ENCODE peak calls at places on chromosomes 3 and 15, in six cellular contexts. N, C, J, E, Y and T are unnamed samples.

GRCh38 chr15:38647683-38648082 is 83.1 kb upstream of the RASGRP1 start:
- DNase-seq in J (peak; percentile 13), N (no peak), E (no peak), Y (no peak), C (no peak), T (no peak)

GRCh38 chr3:133424937-133425869 is 25.3 kb downstream of the BFSP2 start:
- DNase-seq in J (no peak), C (no peak), Y (no peak), E (peak; percentile 55), N (no peak), T (no peak)

GRCh38 chr3:63442918-63443317 is 164.8 kb downstream of the SYNPR start:
- DNase-seq in Y (no peak), E (no peak), J (no peak), C (no peak), N (no peak), T (no peak)

GRCh38 chr3:112539825-112540517 is 21.8 kb downstream of the ATG3 start:
- DNase-seq in J (no peak), E (peak; percentile 38), N (no peak), C (no peak), Y (no peak), T (no peak)

GRCh38 chr3:134486577-134487041 is 752 bp downstream of the CEP63 start:
- DNase-seq in Y (peak; percentile 16), E (no peak), N (no peak), J (no peak), C (no peak), T (no peak)

GRCh38 chr15:41695750-41696436 is 35.7 kb downstream of the MGA start:
- DNase-seq in E (peak; percentile 39), Y (peak; percentile 48), N (peak; percentile 18), C (no peak), J (peak; percentile 18), T (peak; percentile 87)

GRCh38 chr3:95312650-95313049 is 1249.8 kb downstream of the NSUN3 start:
- DNase-seq in E (no peak), C (no peak), N (no peak), Y (no peak), J (no peak), T (no peak)

GRCh38 chr3:179964867-179965266 is 71.9 kb downstream of the PEX5L start:
- DNase-seq in C (no peak), E (no peak), Y (no peak), J (no peak), N (no peak), T (no peak)

GRCh38 chr3:195835791-195836190 is 24.1 kb upstream of the MUC4 start:
- DNase-seq in E (no peak), Y (no peak), N (no peak), J (no peak), C (no peak), T (no peak)

GRCh38 chr3:187742351-187743171 is 2.7 kb downstream of the BCL6 start:
- DNase-seq in C (no peak), N (no peak), E (no peak), J (no peak), Y (no peak), T (peak; percentile 12)

GRCh38 chr15:85867250-85867649 is 72.5 kb upstream of the KLHL25 start:
- DNase-seq in J (no peak), E (no peak), Y (no peak), C (no peak), N (no peak), T (no peak)

GRCh38 chr3:176988795-176989194 is 208.5 kb downstream of the TBL1XR1 start:
- DNase-seq in J (no peak), Y (no peak), E (no peak), C (no peak), N (no peak), T (no peak)

GRCh38 chr3:195849322-195850074 is 37.8 kb upstream of the MUC4 start:
- DNase-seq in J (peak; percentile 21), C (no peak), Y (no peak), E (no peak), N (no peak), T (peak; percentile 36)

GRCh38 chr3:157369712-157370447 is 66.8 kb upstream of the PTX3 start:
- DNase-seq in E (no peak), Y (no peak), N (no peak), C (no peak), J (no peak), T (no peak)

GRCh38 chr15:59591372-59591771 is 20.2 kb upstream of the GCNT3 start:
- DNase-seq in E (no peak), Y (no peak), N (no peak), C (no peak), J (no peak), T (no peak)

GRCh38 chr15:59594493-59594942 is 17.1 kb upstream of the GCNT3 start:
- DNase-seq in Y (no peak), C (no peak), J (peak; percentile 84), E (no peak), N (no peak), T (peak; percentile 3)

GRCh38 chr15:59594991-59595390 is 16.6 kb upstream of the GCNT3 start:
- DNase-seq in C (no peak), Y (no peak), N (no peak), J (no peak), E (no peak), T (no peak)

GRCh38 chr15:59587085-59587826 is 24.3 kb upstream of the GCNT3 start:
- DNase-seq in N (no peak), J (no peak), C (no peak), Y (no peak), E (no peak), T (no peak)

GRCh38 chr15:59590027-59590426 is 21.6 kb upstream of the GCNT3 start:
- DNase-seq in J (no peak), C (no peak), E (peak; percentile 31), N (no peak), Y (no peak), T (no peak)
- TF ChIP-seq GABPA in J (no peak), C (no peak), E (no peak), N (no peak), Y (no peak), T (no peak)

GRCh38 chr3:175777495-175777894 is 918.4 kb downstream of the NAALADL2 start:
- DNase-seq in J (peak; percentile 0), C (no peak), E (no peak), Y (no peak), N (no peak), T (no peak)

GRCh38 chr3:175777965-175778364 is 918.8 kb downstream of the NAALADL2 start:
- DNase-seq in J (no peak), N (no peak), E (no peak), Y (no peak), C (no peak), T (no peak)

GRCh38 chr3:175778994-175779393 is 919.9 kb downstream of the NAALADL2 start:
- DNase-seq in Y (no peak), E (no peak), C (no peak), N (no peak), J (no peak), T (no peak)
- TF ChIP-seq GABPA in Y (no peak), E (no peak), C (no peak), N (no peak), J (no peak), T (no peak)

GRCh38 chr15:73838795-73839565 is 34.4 kb upstream of the TBC1D21 start:
- DNase-seq in C (no peak), N (no peak), E (no peak), Y (peak; percentile 89), J (no peak), T (no peak)
- TF ChIP-seq GABPA in C (no peak), N (no peak), E (no peak), Y (no peak), J (no peak), T (no peak)

DNA sequence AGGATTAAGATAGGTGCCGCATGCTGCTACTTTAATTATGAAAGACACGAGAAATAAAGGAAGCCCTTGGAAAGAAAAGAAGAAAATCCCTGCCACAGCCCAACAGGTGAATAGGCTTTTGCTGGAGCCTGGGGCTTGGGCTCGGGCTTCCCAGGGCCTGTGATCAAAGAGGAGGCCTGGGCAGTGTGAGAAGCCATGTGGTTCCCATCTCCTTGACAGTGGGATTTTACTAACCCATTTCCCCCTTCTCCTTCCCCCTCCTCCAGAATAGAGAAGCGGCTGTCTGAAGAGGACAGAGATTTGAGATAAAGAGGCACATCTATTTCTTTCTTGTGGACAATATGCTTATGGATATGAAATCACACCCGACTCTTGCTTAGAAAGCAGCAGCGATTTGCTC is 369.1 kb downstream of the MCTP2 start:
- DNase-seq in J (no peak), E (no peak), Y (no peak), C (no peak), N (no peak), T (no peak)
- TF ChIP-seq GABPA in J (no peak), E (no peak), Y (no peak), C (no peak), N (no peak), T (no peak)

GRCh38 chr3:79016587-79017380 is 751.0 kb downstream of the ROBO1 start:
- DNase-seq in Y (no peak), E (no peak), J (no peak), N (no peak), C (no peak), T (no peak)
- TF ChIP-seq GABPA in Y (no peak), E (no peak), J (no peak), N (no peak), C (no peak), T (no peak)